ENCODE peak calls at places on chromosomes 11 and 22, in five cellular contexts. U is COR-L47; J is glutamatergic neuron; M is stimulated activated CD8-positive, alpha-beta memory T cell treated with anti-CD3 and anti-CD28 coated beads, Interleukin-4, amount 100 ng/mL, for 48 hours; P is effector memory CD8-positive, alpha-beta T cell. V is an unnamed sample.

GRCh38 chr22:17880020-17880419 is 105.8 kb upstream of the BID start:
- DNase-seq in P (no peak), U (no peak), M (no peak), J (no peak), V (no peak)

GRCh38 chr11:28636033-28636432 is 527.8 kb downstream of the METTL15 start:
- DNase-seq in U (no peak), P (no peak), M (no peak), J (no peak), V (no peak)

GRCh38 chr22:37274380-37274862 is 7.9 kb upstream of the CYTH4 start:
- DNase-seq in P (no peak), M (no peak), J (no peak), U (no peak), V (no peak)

GRCh38 chr22:21984793-21985192 is 2.2 kb upstream of the TOP3B start:
- DNase-seq in P (no peak), U (no peak), M (no peak), J (peak; percentile 73), V (no peak)

GRCh38 chr11:67013511-67014045 is 9.4 kb upstream of the SYT12 start:
- DNase-seq in P (no peak), U (no peak), J (no peak), M (no peak), V (no peak)

GRCh38 chr22:50710886-50711285 is 27.1 kb upstream of the ACR start:
- DNase-seq in U (no peak), J (peak; percentile 1), P (no peak), M (no peak), V (no peak)

GRCh38 chr22:24105018-24105360 is 76.3 kb upstream of the SUSD2 start:
- DNase-seq in U (no peak), P (no peak), M (no peak), J (no peak), V (no peak)

GRCh38 chr11:17389205-17389956 is 922 bp upstream of the KCNJ11 start:
- DNase-seq in J (peak; percentile 89), U (peak; percentile 79), M (peak; percentile 87), P (peak; percentile 74), V (peak; percentile 89)

GRCh38 chr11:16632295-16633200 is 105.9 kb upstream of the C11orf58 start:
- DNase-seq in M (no peak), U (peak; percentile 36), J (no peak), P (no peak), V (no peak)

GRCh38 chr11:121996574-121996973 is 119.4 kb downstream of the BLID start:
- DNase-seq in P (no peak), M (no peak), U (no peak), J (no peak), V (no peak)

GRCh38 chr22:48855593-48856307 is 971.9 kb downstream of the BRD1 start:
- DNase-seq in M (no peak), J (no peak), U (no peak), P (no peak), V (no peak)

V was measured in retina.